ENCODE peak calls at places on chromosomes 2 and 18, in seven cellular contexts. P, F, U, O, X, V and G are unnamed samples.
A peak's percentile ranks its signal among the peaks of the same experiment; 100 is the strongest.

GRCh38 chr2:25259744-25260124 is 82.0 kb downstream of the DNMT3A start:
- DNase-seq in P (no peak), F (peak; percentile 98), U (no peak), O (no peak), X (no peak), V (peak; percentile 83), G (no peak)

GRCh38 chr2:43212931-43213330 is 13.5 kb downstream of the ZFP36L2 start:
- DNase-seq in P (no peak), F (no peak), U (no peak), O (no peak), X (no peak), V (no peak), G (no peak)

GRCh38 chr2:10575566-10576300 is 114.0 kb downstream of the NOL10 start:
- DNase-seq in P (peak; percentile 87), F (no peak), U (no peak), O (no peak), X (peak; percentile 94), V (no peak), G (peak; percentile 22)

GRCh38 chr2:11292464-11293255 is 51.8 kb downstream of the ROCK2 start:
- DNase-seq in P (peak; percentile 24), F (peak; percentile 54), U (no peak), O (no peak), X (no peak), V (peak; percentile 10), G (no peak)

GRCh38 chr2:126885701-126886121 is 13.0 kb upstream of the TEX51 start:
- DNase-seq in P (peak; percentile 37), F (peak; percentile 44), U (no peak), O (no peak), X (no peak), V (no peak), G (no peak)

GRCh38 chr18:34697233-34697632 is 12.9 kb upstream of the DTNA start:
- DNase-seq in P (peak; percentile 2), F (no peak), U (no peak), O (no peak), X (peak; percentile 41), V (no peak), G (no peak)

GRCh38 chr2:241508240-241508509 is 209 bp downstream of the STK25 start:
- DNase-seq in P (no peak), F (no peak), U (peak; percentile 92), O (no peak), X (no peak), V (no peak), G (no peak)

GRCh38 chr18:48365965-48366364 is 43.2 kb downstream of the ZBTB7C start:
- DNase-seq in P (no peak), F (no peak), U (no peak), O (no peak), X (no peak), V (no peak), G (no peak)

GRCh38 chr2:120539937-120540718 is 194.2 kb downstream of the INHBB start:
- DNase-seq in P (peak; percentile 100), F (peak; percentile 36), U (peak; percentile 45), O (no peak), X (peak; percentile 60), V (peak; percentile 23), G (no peak)

GRCh38 chr2:30030361-30030760 is 109.0 kb upstream of the ALK start:
- DNase-seq in P (no peak), F (peak; percentile 3), U (no peak), O (no peak), X (peak; percentile 80), V (no peak), G (no peak)

GRCh38 chr2:120320318-120320851 is 25.6 kb upstream of the INHBB start:
- DNase-seq in P (no peak), F (no peak), U (no peak), O (no peak), X (no peak), V (no peak), G (no peak)

GRCh38 chr2:206084468-206084869 is 1.5 kb downstream of the INO80D start:
- DNase-seq in P (peak; percentile 83), F (peak; percentile 91), U (peak; percentile 75), O (peak; percentile 23), X (peak; percentile 84), V (peak; percentile 87), G (peak; percentile 73)

DNA sequence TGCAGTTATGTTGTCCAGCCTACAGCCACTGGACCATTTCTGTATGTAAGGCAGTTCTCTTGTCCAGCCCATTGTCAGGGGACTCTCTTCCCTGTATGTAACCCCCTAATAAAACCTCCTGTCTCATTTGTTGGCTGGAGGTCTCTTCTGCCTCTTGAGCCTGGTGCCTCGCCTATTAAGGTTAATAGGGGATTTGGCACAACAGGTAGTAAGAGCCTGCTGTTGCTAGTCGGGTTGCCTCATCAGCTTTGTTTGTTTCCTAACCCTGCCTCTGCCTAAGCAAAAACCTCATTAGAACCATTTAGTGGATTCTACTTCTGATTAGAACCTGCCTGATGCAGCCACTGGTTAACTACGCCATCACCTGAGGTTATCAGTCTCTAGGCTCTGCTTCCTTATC is 62.2 kb upstream of the STPG4 start:
- DNase-seq in P (no peak), F (no peak), U (no peak), O (no peak), X (no peak), V (no peak), G (no peak)
- TF ChIP-seq EZH2phosphoT487 in P (no peak), F (no peak), U (no peak), O (no peak), X (no peak), V (no peak), G (no peak)

GRCh38 chr2:65354773-65355172 is 77.6 kb downstream of the SPRED2 start:
- DNase-seq in P (no peak), F (no peak), U (no peak), O (no peak), X (peak; percentile 47), V (no peak), G (no peak)
- H3K4me2 ChIP-seq in P (no peak overlapping the region), F (no peak overlapping the region), U (no peak overlapping the region), O (peak overlapping the region; percentile 50), X (peak overlapping the region; percentile 51), V (no peak overlapping the region), G (no peak overlapping the region)

GRCh38 chr2:190466819-190467444 is 58.8 kb downstream of the MFSD6 start:
- DNase-seq in P (peak; percentile 30), F (no peak), U (peak; percentile 20), O (no peak), X (peak; percentile 7), V (peak; percentile 39), G (no peak)

GRCh38 chr2:190467575-190468083 is 59.5 kb downstream of the MFSD6 start:
- DNase-seq in P (peak; percentile 65), F (no peak), U (no peak), O (peak; percentile 30), X (no peak), V (peak; percentile 30), G (no peak)

GRCh38 chr2:190469770-190470169 is 61.6 kb downstream of the MFSD6 start:
- DNase-seq in P (peak; percentile 78), F (no peak), U (peak; percentile 57), O (no peak), X (peak; percentile 73), V (no peak), G (peak; percentile 56)

GRCh38 chr2:190470256-190470826 is 62.2 kb downstream of the MFSD6 start:
- DNase-seq in P (no peak), F (no peak), U (peak; percentile 30), O (no peak), X (no peak), V (no peak), G (no peak)

DNA sequence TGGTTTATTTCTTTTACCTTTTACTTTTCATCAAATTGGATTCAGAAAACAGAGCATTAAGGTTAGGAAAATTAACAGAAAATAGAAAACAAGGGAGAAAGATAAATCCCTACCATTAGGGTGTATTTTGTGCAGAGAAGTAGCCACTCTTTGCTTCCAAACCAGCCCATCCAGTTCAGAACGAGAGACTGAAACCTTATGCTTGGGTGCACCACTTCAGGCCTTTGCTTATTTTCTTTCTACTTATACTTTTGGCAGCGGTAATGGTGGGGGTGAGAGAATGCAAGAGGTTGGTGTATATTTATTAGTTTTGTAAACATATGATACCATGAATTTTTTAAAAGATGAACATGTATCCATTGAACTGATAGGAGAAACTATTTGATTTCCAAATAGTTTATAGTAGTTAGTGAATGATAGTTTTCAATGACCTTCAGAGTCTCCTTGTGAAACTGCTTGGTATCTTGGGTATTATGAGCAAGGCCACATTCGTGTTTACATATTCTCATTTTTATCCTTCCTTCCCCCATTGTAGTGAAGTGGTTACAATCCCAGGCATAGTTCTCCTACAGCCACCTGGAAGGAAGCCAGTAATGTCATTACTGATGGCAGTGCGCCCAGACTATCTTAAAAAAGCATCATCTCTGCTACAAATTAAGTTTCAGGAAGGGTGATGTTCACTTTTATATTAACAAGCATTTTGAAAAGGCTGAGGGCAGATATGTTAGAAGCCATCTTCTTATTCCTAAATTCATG is 60.8 kb downstream of the MFSD6 start:
- DNase-seq in P (peak; percentile 97), F (no peak), U (peak; percentile 67), O (peak; percentile 31), X (peak; percentile 98), V (no peak), G (peak; percentile 35)
- TF ChIP-seq EZH2phosphoT487 in P (no peak), F (no peak), U (no peak), O (no peak), X (no peak), V (no peak), G (no peak)

DNA sequence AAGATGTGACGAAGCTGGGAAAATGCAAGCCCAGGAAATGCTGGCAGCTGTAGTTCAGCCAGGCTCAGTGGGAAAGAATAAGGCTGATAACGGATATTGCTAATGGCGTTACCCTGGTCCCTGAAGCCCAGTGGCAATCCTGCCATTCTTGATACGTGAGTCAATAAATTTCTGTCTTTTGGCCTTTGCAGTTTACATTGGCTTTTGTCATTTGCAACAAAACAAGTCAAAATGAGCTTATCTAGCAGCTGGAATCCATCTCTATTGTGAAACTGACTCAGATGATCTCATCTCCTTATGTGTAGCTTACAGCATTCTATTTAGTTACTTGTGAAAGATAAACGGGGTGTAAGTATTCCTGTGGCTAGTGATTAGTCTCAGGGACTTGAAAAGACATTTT is 43.8 kb downstream of the ARL6IP6 start:
- DNase-seq in P (peak; percentile 77), F (no peak), U (no peak), O (no peak), X (no peak), V (peak; percentile 30), G (no peak)
- H3K4me2 ChIP-seq in P (peak overlapping the region; percentile 15), F (no peak overlapping the region), U (no peak overlapping the region), O (no peak overlapping the region), X (no peak overlapping the region), V (no peak overlapping the region), G (no peak overlapping the region)

DNA sequence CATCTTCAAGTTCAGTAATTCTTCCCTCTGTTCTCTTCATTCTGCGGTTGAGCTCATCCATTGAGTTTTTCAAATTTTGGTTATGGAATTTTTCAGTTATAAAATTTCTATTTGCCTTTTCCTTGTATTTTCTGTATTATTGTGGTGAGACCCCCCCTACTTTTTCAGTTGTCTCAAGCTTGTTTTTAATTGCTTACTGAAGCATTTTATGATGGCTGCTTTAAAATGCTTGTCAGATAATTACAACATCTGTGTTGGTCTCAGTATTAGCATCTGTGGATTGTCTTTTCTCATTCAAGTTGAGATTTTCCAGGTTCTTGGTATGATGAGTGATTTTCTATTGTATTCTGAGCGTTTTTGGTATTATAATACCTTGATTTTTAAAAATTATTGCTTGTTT is 121.2 kb upstream of the REV1 start:
- DNase-seq in P (no peak), F (no peak), U (no peak), O (no peak), X (no peak), V (no peak), G (no peak)
- TF ChIP-seq EZH2phosphoT487 in P (no peak), F (no peak), U (no peak), O (no peak), X (no peak), V (no peak), G (no peak)